ENCODE peak calls at places on chromosomes 5 and 9, in eight cellular contexts. One of them, this sample, is unnamed.

GRCh38 chr5:80738466-80738865 is 83.7 kb upstream of the DHFR start:
- DNase-seq in fibroblast of pulmonary artery: no peak
- DNase-seq in hepatocyte: no peak
- DNase-seq in fibroblast of villous mesenchyme: no peak
- DNase-seq in HAP-1: no peak
- DNase-seq in kidney: no peak
- DNase-seq in suprapubic skin: no peak
- DNase-seq in lower leg skin: no peak
- DNase-seq in this sample: no peak

GRCh38 chr5:87119588-87119987 is 148.1 kb upstream of the RASA1 start:
- DNase-seq in fibroblast of villous mesenchyme: no peak
- DNase-seq in kidney: no peak
- DNase-seq in fibroblast of pulmonary artery: no peak
- DNase-seq in suprapubic skin: no peak
- DNase-seq in lower leg skin: no peak
- DNase-seq in hepatocyte: no peak
- DNase-seq in HAP-1: no peak
- DNase-seq in this sample: no peak

GRCh38 chr9:95230046-95230445 is 87.5 kb downstream of the FANCC start:
- DNase-seq in HAP-1: no peak
- DNase-seq in fibroblast of villous mesenchyme: no peak
- DNase-seq in kidney: no peak
- DNase-seq in lower leg skin: no peak
- DNase-seq in hepatocyte: peak
- DNase-seq in fibroblast of pulmonary artery: no peak
- DNase-seq in suprapubic skin: no peak
- DNase-seq in this sample: no peak

GRCh38 chr9:94156549-94157407 is 72.5 kb downstream of the PTPDC1 start:
- DNase-seq in hepatocyte: peak
- DNase-seq in suprapubic skin: peak
- DNase-seq in fibroblast of villous mesenchyme: peak
- DNase-seq in kidney: peak
- DNase-seq in HAP-1: peak
- DNase-seq in lower leg skin: peak
- DNase-seq in fibroblast of pulmonary artery: peak
- DNase-seq in this sample: peak

GRCh38 chr5:131377785-131378325 is 114.0 kb downstream of the CDC42SE2 start:
- DNase-seq in lower leg skin: no peak
- DNase-seq in hepatocyte: no peak
- DNase-seq in fibroblast of villous mesenchyme: peak
- DNase-seq in HAP-1: no peak
- DNase-seq in kidney: no peak
- DNase-seq in fibroblast of pulmonary artery: peak
- DNase-seq in suprapubic skin: no peak
- DNase-seq in this sample: peak

GRCh38 chr9:2120926-2121689 is 106.0 kb downstream of the SMARCA2 start:
- DNase-seq in fibroblast of pulmonary artery: peak
- DNase-seq in kidney: no peak
- DNase-seq in hepatocyte: no peak
- DNase-seq in HAP-1: peak
- DNase-seq in fibroblast of villous mesenchyme: peak
- DNase-seq in suprapubic skin: no peak
- DNase-seq in lower leg skin: no peak
- DNase-seq in this sample: peak

GRCh38 chr9:111953444-111953843 is 56.8 kb downstream of the UGCG start:
- DNase-seq in lower leg skin: no peak
- DNase-seq in fibroblast of villous mesenchyme: no peak
- DNase-seq in HAP-1: no peak
- DNase-seq in kidney: no peak
- DNase-seq in hepatocyte: no peak
- DNase-seq in suprapubic skin: no peak
- DNase-seq in fibroblast of pulmonary artery: no peak
- DNase-seq in this sample: no peak

GRCh38 chr5:147767048-147767447 is 15.5 kb downstream of the JAKMIP2 start:
- DNase-seq in suprapubic skin: no peak
- DNase-seq in hepatocyte: no peak
- DNase-seq in fibroblast of pulmonary artery: no peak
- DNase-seq in fibroblast of villous mesenchyme: no peak
- DNase-seq in HAP-1: no peak
- DNase-seq in kidney: no peak
- DNase-seq in lower leg skin: no peak
- DNase-seq in this sample: no peak

GRCh38 chr5:31530541-31531265 is 1.2 kb downstream of the DROSHA start:
- DNase-seq in fibroblast of pulmonary artery: no peak
- DNase-seq in HAP-1: no peak
- DNase-seq in hepatocyte: no peak
- DNase-seq in kidney: no peak
- DNase-seq in fibroblast of villous mesenchyme: peak
- DNase-seq in suprapubic skin: no peak
- DNase-seq in lower leg skin: no peak
- DNase-seq in this sample: no peak

GRCh38 chr5:31362931-31363568 is 168.8 kb downstream of the DROSHA start:
- DNase-seq in HAP-1: peak
- DNase-seq in suprapubic skin: no peak
- DNase-seq in hepatocyte: no peak
- DNase-seq in fibroblast of pulmonary artery: peak
- DNase-seq in kidney: no peak
- DNase-seq in fibroblast of villous mesenchyme: no peak
- DNase-seq in lower leg skin: no peak
- DNase-seq in this sample: peak

GRCh38 chr9:99221266-99221622 is 498 bp downstream of the ALG2 start:
- DNase-seq in kidney: no peak
- DNase-seq in fibroblast of pulmonary artery: no peak
- DNase-seq in hepatocyte: no peak
- DNase-seq in HAP-1: no peak
- DNase-seq in lower leg skin: no peak
- DNase-seq in suprapubic skin: no peak
- DNase-seq in fibroblast of villous mesenchyme: no peak
- DNase-seq in this sample: no peak

GRCh38 chr5:39547548-39548154 is 122.9 kb upstream of the DAB2 start:
- DNase-seq in HAP-1: peak
- DNase-seq in lower leg skin: no peak
- DNase-seq in fibroblast of villous mesenchyme: peak
- DNase-seq in kidney: no peak
- DNase-seq in hepatocyte: peak
- DNase-seq in fibroblast of pulmonary artery: peak
- DNase-seq in suprapubic skin: no peak
- DNase-seq in this sample: peak

GRCh38 chr9:89891221-89892052 is 286.6 kb downstream of the GADD45G start:
- DNase-seq in fibroblast of villous mesenchyme: no peak
- DNase-seq in hepatocyte: no peak
- DNase-seq in HAP-1: no peak
- DNase-seq in lower leg skin: peak
- DNase-seq in fibroblast of pulmonary artery: peak
- DNase-seq in kidney: no peak
- DNase-seq in suprapubic skin: peak
- DNase-seq in this sample: no peak

GRCh38 chr9:27442464-27442863 is 81.6 kb upstream of the IFNK start:
- DNase-seq in kidney: no peak
- DNase-seq in fibroblast of pulmonary artery: no peak
- DNase-seq in suprapubic skin: no peak
- DNase-seq in HAP-1: no peak
- DNase-seq in lower leg skin: no peak
- DNase-seq in hepatocyte: no peak
- DNase-seq in fibroblast of villous mesenchyme: no peak
- DNase-seq in this sample: no peak

DNA sequence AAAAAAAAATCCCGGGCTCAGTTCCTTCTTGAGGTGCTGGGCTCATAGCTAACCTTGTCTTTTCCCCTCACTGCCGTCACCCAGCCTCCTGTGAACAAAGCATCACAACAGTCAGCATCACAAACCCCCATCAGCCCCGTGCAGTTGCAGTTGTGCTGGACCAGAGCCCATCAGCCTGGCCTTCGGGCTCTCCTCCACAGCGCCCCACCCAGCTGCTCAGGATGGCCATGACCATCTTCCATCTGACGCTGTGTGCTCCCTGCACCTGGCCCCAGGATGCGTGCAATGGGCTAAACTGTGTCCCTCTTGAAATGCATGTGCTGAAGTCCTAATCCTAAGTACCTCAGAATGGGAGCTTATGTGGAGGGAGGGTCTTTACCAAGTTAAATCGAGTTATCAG is 48.1 kb downstream of the NSUN2 start:
- DNase-seq in lower leg skin: no peak
- DNase-seq in suprapubic skin: no peak
- DNase-seq in HAP-1: no peak
- DNase-seq in hepatocyte: no peak
- DNase-seq in fibroblast of pulmonary artery: no peak
- DNase-seq in fibroblast of villous mesenchyme: no peak
- DNase-seq in kidney: no peak
- DNase-seq in this sample: no peak
- H3K4me3 ChIP-seq in lower leg skin: no peak
- H3K4me3 ChIP-seq in suprapubic skin: no peak
- H3K4me3 ChIP-seq in HAP-1: no peak
- H3K4me3 ChIP-seq in hepatocyte: no peak
- H3K4me3 ChIP-seq in fibroblast of pulmonary artery: no peak
- H3K4me3 ChIP-seq in fibroblast of villous mesenchyme: no peak
- H3K4me3 ChIP-seq in kidney: no peak
- H3K4me3 ChIP-seq in this sample: no peak

DNA sequence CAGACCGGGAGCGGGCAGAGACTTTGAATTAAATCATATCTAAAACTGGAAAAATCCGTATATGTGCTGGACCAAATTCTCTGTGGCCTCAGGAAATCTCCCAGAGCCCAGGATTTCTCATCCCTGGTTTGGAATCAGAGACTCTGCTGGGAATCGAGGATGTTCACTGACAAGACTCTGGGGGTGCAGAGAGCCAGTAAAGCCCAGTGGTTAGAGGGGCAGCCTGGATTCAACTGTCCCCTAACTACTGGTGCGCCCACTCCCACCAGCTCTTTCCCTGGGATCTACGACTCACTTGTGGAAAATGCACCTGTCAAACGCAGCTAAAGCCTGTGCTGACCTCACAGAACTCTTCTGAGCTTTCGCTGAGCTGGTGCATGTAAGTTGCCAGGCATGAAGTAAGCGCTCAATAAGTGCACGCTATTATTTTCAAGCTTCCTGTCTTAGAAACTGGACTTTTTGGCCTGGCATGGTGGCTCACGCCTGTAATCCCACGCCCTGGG is 20.5 kb upstream of the TOR2A start:
- DNase-seq in HAP-1: no peak
- DNase-seq in fibroblast of pulmonary artery: no peak
- DNase-seq in fibroblast of villous mesenchyme: no peak
- DNase-seq in suprapubic skin: no peak
- DNase-seq in hepatocyte: no peak
- DNase-seq in lower leg skin: no peak
- DNase-seq in kidney: no peak
- DNase-seq in this sample: no peak
- H3K4me3 ChIP-seq in HAP-1: no peak
- H3K4me3 ChIP-seq in fibroblast of pulmonary artery: no peak
- H3K4me3 ChIP-seq in fibroblast of villous mesenchyme: no peak
- H3K4me3 ChIP-seq in suprapubic skin: no peak
- H3K4me3 ChIP-seq in hepatocyte: no peak
- H3K4me3 ChIP-seq in lower leg skin: no peak
- H3K4me3 ChIP-seq in kidney: no peak
- H3K4me3 ChIP-seq in this sample: no peak

GRCh38 chr5:95554331-95554646 is 488 bp downstream of the SKIC3 start:
- DNase-seq in HAP-1: no peak
- DNase-seq in kidney: no peak
- DNase-seq in hepatocyte: no peak
- DNase-seq in fibroblast of villous mesenchyme: no peak
- DNase-seq in fibroblast of pulmonary artery: peak
- DNase-seq in lower leg skin: no peak
- DNase-seq in suprapubic skin: no peak
- DNase-seq in this sample: peak
- H3K4me3 ChIP-seq in HAP-1: peak
- H3K4me3 ChIP-seq in kidney: peak
- H3K4me3 ChIP-seq in hepatocyte: peak
- H3K4me3 ChIP-seq in fibroblast of villous mesenchyme: peak
- H3K4me3 ChIP-seq in fibroblast of pulmonary artery: peak
- H3K4me3 ChIP-seq in lower leg skin: peak
- H3K4me3 ChIP-seq in suprapubic skin: peak
- H3K4me3 ChIP-seq in this sample: peak

GRCh38 chr5:180208038-180208434 is 975 bp downstream of the RASGEF1C start:
- DNase-seq in lower leg skin: peak
- DNase-seq in hepatocyte: no peak
- DNase-seq in suprapubic skin: no peak
- DNase-seq in fibroblast of villous mesenchyme: no peak
- DNase-seq in fibroblast of pulmonary artery: no peak
- DNase-seq in HAP-1: no peak
- DNase-seq in kidney: no peak
- DNase-seq in this sample: no peak
- H3K4me3 ChIP-seq in lower leg skin: no peak
- H3K4me3 ChIP-seq in hepatocyte: no peak
- H3K4me3 ChIP-seq in suprapubic skin: peak
- H3K4me3 ChIP-seq in fibroblast of villous mesenchyme: no peak
- H3K4me3 ChIP-seq in fibroblast of pulmonary artery: no peak
- H3K4me3 ChIP-seq in HAP-1: peak
- H3K4me3 ChIP-seq in kidney: no peak
- H3K4me3 ChIP-seq in this sample: no peak

GRCh38 chr5:77937015-77937908 is 161.1 kb upstream of the TBCA start:
- DNase-seq in hepatocyte: no peak
- DNase-seq in fibroblast of pulmonary artery: no peak
- DNase-seq in kidney: no peak
- DNase-seq in fibroblast of villous mesenchyme: no peak
- DNase-seq in lower leg skin: no peak
- DNase-seq in suprapubic skin: no peak
- DNase-seq in HAP-1: no peak
- DNase-seq in this sample: no peak
- H3K4me3 ChIP-seq in hepatocyte: no peak
- H3K4me3 ChIP-seq in fibroblast of pulmonary artery: no peak
- H3K4me3 ChIP-seq in kidney: no peak
- H3K4me3 ChIP-seq in fibroblast of villous mesenchyme: no peak
- H3K4me3 ChIP-seq in lower leg skin: no peak
- H3K4me3 ChIP-seq in suprapubic skin: no peak
- H3K4me3 ChIP-seq in HAP-1: no peak
- H3K4me3 ChIP-seq in this sample: no peak

This sample was measured in choroid plexus epithelial cell.